ENCODE peak calls at places on chromosomes 16 and 17, in ten cellular contexts. One of them, this sample, is unnamed.
A peak's percentile ranks its signal among the peaks of the same experiment; 100 is the strongest.

GRCh38 chr17:56203430-56203829 is 50.2 kb downstream of the ANKFN1 start:
- DNase-seq in EL: peak; percentile 2
- DNase-seq in iris pigment epithelial cell: no peak
- DNase-seq in endodermal cell: no peak
- DNase-seq in stimulated activated CD8-positive, alpha-beta memory T cell treated with anti-CD3 and anti-CD28 coated beads, Interleukin-7, amount 100 ng/mL, for 4 hours: no peak
- DNase-seq in substantia nigra: no peak
- DNase-seq in NCI-H1092 treated with DMSO at 0.1 percent for 48 hours: no peak
- DNase-seq in NCI-H446 treated with DMSO at 0.1 percent for 48 hours: peak; percentile 1
- DNase-seq in Caki2: peak; percentile 38
- DNase-seq in NCI-H1417: no peak
- DNase-seq in this sample: no peak

GRCh38 chr16:84592718-84593117 is 25.2 kb downstream of the COTL1 start:
- DNase-seq in endodermal cell: no peak
- DNase-seq in iris pigment epithelial cell: no peak
- DNase-seq in NCI-H1417: no peak
- DNase-seq in NCI-H446 treated with DMSO at 0.1 percent for 48 hours: no peak
- DNase-seq in NCI-H1092 treated with DMSO at 0.1 percent for 48 hours: no peak
- DNase-seq in substantia nigra: no peak
- DNase-seq in Caki2: no peak
- DNase-seq in stimulated activated CD8-positive, alpha-beta memory T cell treated with anti-CD3 and anti-CD28 coated beads, Interleukin-7, amount 100 ng/mL, for 4 hours: no peak
- DNase-seq in EL: no peak
- DNase-seq in this sample: no peak

GRCh38 chr16:80517846-80518245 is 22.9 kb upstream of the DYNLRB2 start:
- DNase-seq in NCI-H446 treated with DMSO at 0.1 percent for 48 hours: no peak
- DNase-seq in substantia nigra: no peak
- DNase-seq in Caki2: no peak
- DNase-seq in iris pigment epithelial cell: no peak
- DNase-seq in NCI-H1417: no peak
- DNase-seq in EL: no peak
- DNase-seq in endodermal cell: no peak
- DNase-seq in stimulated activated CD8-positive, alpha-beta memory T cell treated with anti-CD3 and anti-CD28 coated beads, Interleukin-7, amount 100 ng/mL, for 4 hours: no peak
- DNase-seq in NCI-H1092 treated with DMSO at 0.1 percent for 48 hours: no peak
- DNase-seq in this sample: no peak

GRCh38 chr17:45116434-45117016 is 15.8 kb downstream of the PLCD3 start:
- DNase-seq in iris pigment epithelial cell: no peak
- DNase-seq in endodermal cell: no peak
- DNase-seq in EL: no peak
- DNase-seq in stimulated activated CD8-positive, alpha-beta memory T cell treated with anti-CD3 and anti-CD28 coated beads, Interleukin-7, amount 100 ng/mL, for 4 hours: no peak
- DNase-seq in NCI-H1092 treated with DMSO at 0.1 percent for 48 hours: no peak
- DNase-seq in substantia nigra: no peak
- DNase-seq in NCI-H446 treated with DMSO at 0.1 percent for 48 hours: no peak
- DNase-seq in Caki2: no peak
- DNase-seq in NCI-H1417: no peak
- DNase-seq in this sample: no peak

GRCh38 chr17:57677301-57677700 is 67.8 kb downstream of the CCDC182 start:
- DNase-seq in Caki2: no peak
- DNase-seq in stimulated activated CD8-positive, alpha-beta memory T cell treated with anti-CD3 and anti-CD28 coated beads, Interleukin-7, amount 100 ng/mL, for 4 hours: no peak
- DNase-seq in iris pigment epithelial cell: no peak
- DNase-seq in endodermal cell: peak; percentile 13
- DNase-seq in NCI-H1092 treated with DMSO at 0.1 percent for 48 hours: no peak
- DNase-seq in EL: no peak
- DNase-seq in NCI-H446 treated with DMSO at 0.1 percent for 48 hours: no peak
- DNase-seq in NCI-H1417: no peak
- DNase-seq in substantia nigra: no peak
- DNase-seq in this sample: no peak

GRCh38 chr16:7085776-7086175 is 246.9 kb upstream of the RBFOX1 start:
- DNase-seq in NCI-H1417: no peak
- DNase-seq in Caki2: no peak
- DNase-seq in substantia nigra: no peak
- DNase-seq in endodermal cell: no peak
- DNase-seq in stimulated activated CD8-positive, alpha-beta memory T cell treated with anti-CD3 and anti-CD28 coated beads, Interleukin-7, amount 100 ng/mL, for 4 hours: no peak
- DNase-seq in NCI-H1092 treated with DMSO at 0.1 percent for 48 hours: no peak
- DNase-seq in EL: no peak
- DNase-seq in iris pigment epithelial cell: no peak
- DNase-seq in NCI-H446 treated with DMSO at 0.1 percent for 48 hours: no peak
- DNase-seq in this sample: no peak

GRCh38 chr16:47995354-47995753 is 160.4 kb downstream of the ABCC12 start:
- DNase-seq in substantia nigra: no peak
- DNase-seq in EL: no peak
- DNase-seq in NCI-H1417: no peak
- DNase-seq in stimulated activated CD8-positive, alpha-beta memory T cell treated with anti-CD3 and anti-CD28 coated beads, Interleukin-7, amount 100 ng/mL, for 4 hours: no peak
- DNase-seq in Caki2: no peak
- DNase-seq in NCI-H446 treated with DMSO at 0.1 percent for 48 hours: no peak
- DNase-seq in NCI-H1092 treated with DMSO at 0.1 percent for 48 hours: no peak
- DNase-seq in iris pigment epithelial cell: no peak
- DNase-seq in endodermal cell: peak; percentile 52
- DNase-seq in this sample: no peak

GRCh38 chr16:11315499-11315898 is 29.8 kb upstream of the RMI2 start:
- DNase-seq in endodermal cell: peak; percentile 97
- DNase-seq in NCI-H1417: no peak
- DNase-seq in substantia nigra: no peak
- DNase-seq in EL: peak; percentile 61
- DNase-seq in NCI-H446 treated with DMSO at 0.1 percent for 48 hours: no peak
- DNase-seq in Caki2: peak; percentile 98
- DNase-seq in stimulated activated CD8-positive, alpha-beta memory T cell treated with anti-CD3 and anti-CD28 coated beads, Interleukin-7, amount 100 ng/mL, for 4 hours: no peak
- DNase-seq in iris pigment epithelial cell: peak; percentile 69
- DNase-seq in NCI-H1092 treated with DMSO at 0.1 percent for 48 hours: no peak
- DNase-seq in this sample: no peak

GRCh38 chr17:385195-385835 is 32.7 kb upstream of the RPH3AL start:
- DNase-seq in EL: peak; percentile 44
- DNase-seq in NCI-H446 treated with DMSO at 0.1 percent for 48 hours: no peak
- DNase-seq in NCI-H1092 treated with DMSO at 0.1 percent for 48 hours: no peak
- DNase-seq in endodermal cell: peak; percentile 88
- DNase-seq in NCI-H1417: peak; percentile 52
- DNase-seq in substantia nigra: no peak
- DNase-seq in iris pigment epithelial cell: no peak
- DNase-seq in Caki2: no peak
- DNase-seq in stimulated activated CD8-positive, alpha-beta memory T cell treated with anti-CD3 and anti-CD28 coated beads, Interleukin-7, amount 100 ng/mL, for 4 hours: no peak
- DNase-seq in this sample: no peak

GRCh38 chr16:1674751-1675664 is 3.1 kb upstream of the JPT2 start:
- DNase-seq in EL: peak; percentile 87
- DNase-seq in endodermal cell: peak; percentile 36
- DNase-seq in Caki2: no peak
- DNase-seq in stimulated activated CD8-positive, alpha-beta memory T cell treated with anti-CD3 and anti-CD28 coated beads, Interleukin-7, amount 100 ng/mL, for 4 hours: no peak
- DNase-seq in iris pigment epithelial cell: peak; percentile 76
- DNase-seq in NCI-H1417: no peak
- DNase-seq in NCI-H1092 treated with DMSO at 0.1 percent for 48 hours: no peak
- DNase-seq in NCI-H446 treated with DMSO at 0.1 percent for 48 hours: no peak
- DNase-seq in substantia nigra: no peak
- DNase-seq in this sample: no peak

GRCh38 chr16:52518884-52519283 is 28.1 kb downstream of the TOX3 start:
- DNase-seq in NCI-H1417: no peak
- DNase-seq in endodermal cell: no peak
- DNase-seq in NCI-H446 treated with DMSO at 0.1 percent for 48 hours: no peak
- DNase-seq in Caki2: no peak
- DNase-seq in EL: no peak
- DNase-seq in stimulated activated CD8-positive, alpha-beta memory T cell treated with anti-CD3 and anti-CD28 coated beads, Interleukin-7, amount 100 ng/mL, for 4 hours: no peak
- DNase-seq in substantia nigra: no peak
- DNase-seq in NCI-H1092 treated with DMSO at 0.1 percent for 48 hours: no peak
- DNase-seq in iris pigment epithelial cell: no peak
- DNase-seq in this sample: no peak

GRCh38 chr16:85234310-85235235 is 122.3 kb upstream of the CIBAR2 start:
- DNase-seq in EL: peak; percentile 74
- DNase-seq in endodermal cell: peak; percentile 97
- DNase-seq in NCI-H1417: peak; percentile 48
- DNase-seq in iris pigment epithelial cell: peak; percentile 91
- DNase-seq in NCI-H1092 treated with DMSO at 0.1 percent for 48 hours: no peak
- DNase-seq in substantia nigra: no peak
- DNase-seq in NCI-H446 treated with DMSO at 0.1 percent for 48 hours: no peak
- DNase-seq in Caki2: no peak
- DNase-seq in stimulated activated CD8-positive, alpha-beta memory T cell treated with anti-CD3 and anti-CD28 coated beads, Interleukin-7, amount 100 ng/mL, for 4 hours: no peak
- DNase-seq in this sample: no peak

GRCh38 chr17:37259030-37259735 is 116.6 kb upstream of the C17orf78 start:
- DNase-seq in stimulated activated CD8-positive, alpha-beta memory T cell treated with anti-CD3 and anti-CD28 coated beads, Interleukin-7, amount 100 ng/mL, for 4 hours: no peak
- DNase-seq in substantia nigra: no peak
- DNase-seq in NCI-H1417: no peak
- DNase-seq in NCI-H446 treated with DMSO at 0.1 percent for 48 hours: no peak
- DNase-seq in Caki2: no peak
- DNase-seq in iris pigment epithelial cell: peak; percentile 83
- DNase-seq in NCI-H1092 treated with DMSO at 0.1 percent for 48 hours: no peak
- DNase-seq in endodermal cell: no peak
- DNase-seq in EL: peak; percentile 55
- DNase-seq in this sample: no peak

GRCh38 chr17:82388223-82388921 is 16.8 kb downstream of the UTS2R start:
- DNase-seq in iris pigment epithelial cell: no peak
- DNase-seq in substantia nigra: no peak
- DNase-seq in stimulated activated CD8-positive, alpha-beta memory T cell treated with anti-CD3 and anti-CD28 coated beads, Interleukin-7, amount 100 ng/mL, for 4 hours: no peak
- DNase-seq in NCI-H446 treated with DMSO at 0.1 percent for 48 hours: no peak
- DNase-seq in NCI-H1417: no peak
- DNase-seq in Caki2: no peak
- DNase-seq in EL: no peak
- DNase-seq in endodermal cell: no peak
- DNase-seq in NCI-H1092 treated with DMSO at 0.1 percent for 48 hours: no peak
- DNase-seq in this sample: no peak

GRCh38 chr16:6905601-6906000 is 427.0 kb upstream of the RBFOX1 start:
- DNase-seq in stimulated activated CD8-positive, alpha-beta memory T cell treated with anti-CD3 and anti-CD28 coated beads, Interleukin-7, amount 100 ng/mL, for 4 hours: no peak
- DNase-seq in NCI-H446 treated with DMSO at 0.1 percent for 48 hours: no peak
- DNase-seq in NCI-H1417: no peak
- DNase-seq in substantia nigra: no peak
- DNase-seq in endodermal cell: no peak
- DNase-seq in EL: no peak
- DNase-seq in NCI-H1092 treated with DMSO at 0.1 percent for 48 hours: no peak
- DNase-seq in iris pigment epithelial cell: no peak
- DNase-seq in Caki2: no peak
- DNase-seq in this sample: no peak

GRCh38 chr17:42133461-42134041 is 10.9 kb downstream of the HSPB9 start:
- DNase-seq in iris pigment epithelial cell: no peak
- DNase-seq in endodermal cell: no peak
- DNase-seq in Caki2: peak; percentile 34
- DNase-seq in stimulated activated CD8-positive, alpha-beta memory T cell treated with anti-CD3 and anti-CD28 coated beads, Interleukin-7, amount 100 ng/mL, for 4 hours: no peak
- DNase-seq in EL: no peak
- DNase-seq in substantia nigra: no peak
- DNase-seq in NCI-H1417: peak; percentile 60
- DNase-seq in NCI-H446 treated with DMSO at 0.1 percent for 48 hours: no peak
- DNase-seq in NCI-H1092 treated with DMSO at 0.1 percent for 48 hours: peak; percentile 60
- DNase-seq in this sample: no peak

GRCh38 chr16:17784073-17784472 is 313.3 kb upstream of the XYLT1 start:
- DNase-seq in stimulated activated CD8-positive, alpha-beta memory T cell treated with anti-CD3 and anti-CD28 coated beads, Interleukin-7, amount 100 ng/mL, for 4 hours: no peak
- DNase-seq in NCI-H446 treated with DMSO at 0.1 percent for 48 hours: no peak
- DNase-seq in iris pigment epithelial cell: peak; percentile 3
- DNase-seq in NCI-H1092 treated with DMSO at 0.1 percent for 48 hours: no peak
- DNase-seq in NCI-H1417: no peak
- DNase-seq in EL: peak; percentile 18
- DNase-seq in endodermal cell: peak; percentile 70
- DNase-seq in substantia nigra: no peak
- DNase-seq in Caki2: peak; percentile 39
- DNase-seq in this sample: no peak